ENCODE peak calls at places on chromosomes 5 and 9, in five cellular contexts. H is fibroblast of the aortic adventitia; E is mucosa of gallbladder; G is progenitor cell of endocrine pancreas; A is stimulated activated CD4-positive, alpha-beta T cell treated with anti-CD3 and anti-CD28 coated beads, Interleukin-12 subunit alpha, Interleukin-12 subunit beta, amount 100 ng/mL, for 4 hours. P is an unnamed sample.

GRCh38 chr9:133742251-133742650 is 4.1 kb upstream of the SARDH start:
- DNase-seq in G (no peak), E (peak; percentile 8), H (no peak), A (no peak), P (no peak)

GRCh38 chr9:114856942-114857315 is 51.1 kb upstream of the TNFSF15 start:
- DNase-seq in G (no peak), E (no peak), H (no peak), A (no peak), P (no peak)

GRCh38 chr9:98101868-98102273 is 17.2 kb downstream of the TRIM14 start:
- DNase-seq in E (peak; percentile 42), G (no peak), H (no peak), A (peak; percentile 49), P (no peak)

GRCh38 chr5:147509710-147510651 is at the start of gene DPYSL3:
- DNase-seq in G (peak; percentile 55), H (peak; percentile 84), A (no peak), E (peak; percentile 51), P (peak; percentile 51)

GRCh38 chr9:15240927-15241326 is 66.1 kb downstream of the TTC39B start:
- DNase-seq in H (no peak), A (no peak), G (no peak), E (no peak), P (no peak)

GRCh38 chr5:6081727-6082210 is 296.6 kb downstream of the MED10 start:
- DNase-seq in E (no peak), G (no peak), H (no peak), A (no peak), P (no peak)

GRCh38 chr9:129102791-129103594 is 7.6 kb downstream of the CRAT start:
- DNase-seq in E (peak; percentile 28), G (no peak), H (peak; percentile 34), A (peak; percentile 15), P (peak; percentile 54)

GRCh38 chr9:121838757-121839669 is 187.6 kb downstream of the DAB2IP start:
- DNase-seq in G (no peak), E (no peak), H (no peak), A (no peak), P (no peak)

GRCh38 chr9:115393976-115394775 is 276.2 kb upstream of the TNC start:
- DNase-seq in H (peak; percentile 6), A (no peak), E (no peak), G (no peak), P (no peak)

GRCh38 chr5:168708301-168708695 is 129.1 kb upstream of the PANK3 start:
- DNase-seq in H (no peak), E (no peak), G (no peak), A (no peak), P (no peak)

GRCh38 chr5:144698454-144698853 is 527.8 kb downstream of the KCTD16 start:
- DNase-seq in E (no peak), A (no peak), G (no peak), H (peak; percentile 19), P (no peak)

GRCh38 chr5:89504051-89504450 is 621.1 kb upstream of the MEF2C start:
- DNase-seq in E (no peak), G (no peak), A (no peak), H (no peak), P (no peak)

GRCh38 chr5:140443-140829 is 48.5 kb downstream of the PLEKHG4B start:
- DNase-seq in A (no peak), H (no peak), G (no peak), E (no peak), P (no peak)

P was measured in colonic mucosa.